ENCODE peak calls at places on chromosomes 2 and 18, in ten cellular contexts. W, B, S, C, R, H, X, M, A and I are unnamed samples.

GRCh38 chr2:47083886-47084682 is 71.0 kb downstream of the STPG4 start:
- DNase-seq in C (no peak), B (no peak), R (no peak), X (no peak), W (peak), A (no peak), H (no peak), M (no peak), S (no peak), I (no peak)

GRCh38 chr2:152555048-152555447 is 162.2 kb downstream of the PRPF40A start:
- DNase-seq in C (no peak), X (no peak), A (no peak), B (no peak), R (no peak), S (no peak), H (no peak), M (no peak), W (no peak), I (peak)

GRCh38 chr2:207871506-207871905 is 101.8 kb upstream of the FZD5 start:
- DNase-seq in H (no peak), W (no peak), R (no peak), C (no peak), B (no peak), M (no peak), X (no peak), S (no peak), A (no peak), I (no peak)

GRCh38 chr2:191728710-191729597 is 51.0 kb downstream of the NABP1 start:
- DNase-seq in R (no peak), C (no peak), M (no peak), W (no peak), S (no peak), X (no peak), H (no peak), A (no peak), B (peak), I (no peak)

GRCh38 chr2:232483923-232484627 is 3.6 kb downstream of the ECEL1 start:
- DNase-seq in H (no peak), R (no peak), S (no peak), B (no peak), X (no peak), W (no peak), M (no peak), C (no peak), A (no peak), I (no peak)

GRCh38 chr2:70733428-70734185 is 34.4 kb downstream of the ADD2 start:
- DNase-seq in R (no peak), W (no peak), S (no peak), A (no peak), C (no peak), B (no peak), H (no peak), M (no peak), X (no peak), I (no peak)

GRCh38 chr18:49529596-49529995 is 32.3 kb upstream of the LIPG start:
- DNase-seq in M (no peak), R (no peak), S (no peak), H (no peak), X (no peak), C (no peak), W (no peak), B (no peak), A (no peak), I (no peak)

GRCh38 chr2:65350714-65351113 is 81.7 kb downstream of the SPRED2 start:
- DNase-seq in M (no peak), B (no peak), X (no peak), W (no peak), H (no peak), C (no peak), R (no peak), A (peak), S (no peak), I (no peak)

GRCh38 chr18:9506046-9506792 is 30.9 kb downstream of the RALBP1 start:
- DNase-seq in X (no peak), R (no peak), H (no peak), W (no peak), A (no peak), M (no peak), B (no peak), S (no peak), C (no peak), I (no peak)

GRCh38 chr2:19710230-19710629 is 191.6 kb downstream of the TTC32 start:
- DNase-seq in C (no peak), M (no peak), W (no peak), A (no peak), R (no peak), B (no peak), X (no peak), H (no peak), S (no peak), I (no peak)

GRCh38 chr2:9463698-9464034 is 10.7 kb upstream of the IAH1 start:
- DNase-seq in W (no peak), C (no peak), S (no peak), H (peak), M (no peak), R (no peak), X (no peak), B (peak), A (no peak), I (peak)

GRCh38 chr2:38959938-38960608 is 70.4 kb downstream of the ARHGEF33 start:
- DNase-seq in W (peak), H (peak), R (peak), C (peak), M (peak), B (peak), A (peak), X (no peak), S (peak), I (peak)